ENCODE peak calls at places on chromosomes 1 and 21, in four cellular contexts. C is trophoblast cell, N is IMR-90, K is neuronal stem cell. H is an unnamed sample.

GRCh38 chr1:233294991-233295774 is at the start of gene PCNX2:
- DNase-seq in C (peak; percentile 27), N (peak; percentile 74), K (peak; percentile 33), H (peak; percentile 91)

GRCh38 chr1:196440711-196441110 is 167.5 kb downstream of the KCNT2 start:
- DNase-seq in C (no peak), N (no peak), K (no peak), H (no peak)

GRCh38 chr21:42447182-42447581 is 43.5 kb downstream of the UBASH3A start:
- DNase-seq in C (no peak), N (no peak), K (no peak), H (no peak)

GRCh38 chr1:161307230-161307768 is 2.5 kb downstream of the MPZ start:
- DNase-seq in C (no peak), N (peak; percentile 50), K (no peak), H (peak; percentile 13)

GRCh38 chr21:46544003-46544402 is 60.9 kb downstream of the S100B start:
- DNase-seq in C (no peak), N (no peak), K (no peak), H (no peak)

GRCh38 chr1:43316738-43317520 is 16.1 kb downstream of the TIE1 start:
- DNase-seq in C (no peak), N (peak; percentile 5), K (no peak), H (no peak)

GRCh38 chr1:225607355-225607754 is 45.6 kb downstream of the ENAH start:
- DNase-seq in C (no peak), N (no peak), K (no peak), H (peak; percentile 30)

GRCh38 chr1:167881786-167882185 is 32.1 kb downstream of the ADCY10 start:
- DNase-seq in C (no peak), N (peak; percentile 64), K (no peak), H (no peak)

GRCh38 chr1:86183711-86184252 is 27.2 kb upstream of the COL24A1 start:
- DNase-seq in C (no peak), N (peak; percentile 47), K (no peak), H (peak; percentile 33)

GRCh38 chr1:75811211-75811981 is 14.7 kb downstream of the MSH4 start:
- DNase-seq in C (no peak), N (peak; percentile 63), K (no peak), H (no peak)

GRCh38 chr1:177032434-177032833 is 132.1 kb downstream of the ASTN1 start:
- DNase-seq in C (no peak), N (no peak), K (no peak), H (no peak)

GRCh38 chr1:177033628-177034027 is 130.9 kb downstream of the ASTN1 start:
- DNase-seq in C (no peak), N (no peak), K (no peak), H (no peak)
- H4K8ac ChIP-seq in C (no peak overlapping the region), N (no peak overlapping the region), K (no peak overlapping the region), H (no peak overlapping the region)

GRCh38 chr1:246682231-246682895 is 41.8 kb upstream of the SCCPDH start:
- DNase-seq in C (peak; percentile 86), N (no peak), K (no peak), H (peak; percentile 41)
- H3K9ac ChIP-seq in C (no peak overlapping the region), N (no peak overlapping the region), K (no peak overlapping the region), H (no peak overlapping the region)

GRCh38 chr1:40094481-40095110 is 2.5 kb downstream of the PPT1 start:
- DNase-seq in C (no peak), N (no peak), K (no peak), H (no peak)

GRCh38 chr1:40092241-40092640 is 4.8 kb downstream of the PPT1 start:
- DNase-seq in C (peak; percentile 72), N (no peak), K (no peak), H (no peak)

GRCh38 chr1:40096977-40097782 is at the start of gene PPT1:
- DNase-seq in C (peak; percentile 64), N (peak; percentile 55), K (peak; percentile 66), H (peak; percentile 84)

GRCh38 chr1:40092811-40093617 is 4.0 kb downstream of the PPT1 start:
- DNase-seq in C (no peak), N (peak; percentile 49), K (no peak), H (no peak)

GRCh38 chr1:40096646-40096976 is 441 bp downstream of the PPT1 start:
- DNase-seq in C (no peak), N (no peak), K (no peak), H (no peak)
- H3K4ac ChIP-seq in C (peak overlapping the region; percentile 13), N (peak overlapping the region; percentile 89), K (no peak overlapping the region), H (peak overlapping the region; percentile 20)

GRCh38 chr1:235860829-235861228 is 5.9 kb downstream of the LYST start:
- DNase-seq in C (no peak), N (no peak), K (no peak), H (no peak)
- H4K8ac ChIP-seq in C (no peak overlapping the region), N (no peak overlapping the region), K (no peak overlapping the region), H (no peak overlapping the region)

DNA sequence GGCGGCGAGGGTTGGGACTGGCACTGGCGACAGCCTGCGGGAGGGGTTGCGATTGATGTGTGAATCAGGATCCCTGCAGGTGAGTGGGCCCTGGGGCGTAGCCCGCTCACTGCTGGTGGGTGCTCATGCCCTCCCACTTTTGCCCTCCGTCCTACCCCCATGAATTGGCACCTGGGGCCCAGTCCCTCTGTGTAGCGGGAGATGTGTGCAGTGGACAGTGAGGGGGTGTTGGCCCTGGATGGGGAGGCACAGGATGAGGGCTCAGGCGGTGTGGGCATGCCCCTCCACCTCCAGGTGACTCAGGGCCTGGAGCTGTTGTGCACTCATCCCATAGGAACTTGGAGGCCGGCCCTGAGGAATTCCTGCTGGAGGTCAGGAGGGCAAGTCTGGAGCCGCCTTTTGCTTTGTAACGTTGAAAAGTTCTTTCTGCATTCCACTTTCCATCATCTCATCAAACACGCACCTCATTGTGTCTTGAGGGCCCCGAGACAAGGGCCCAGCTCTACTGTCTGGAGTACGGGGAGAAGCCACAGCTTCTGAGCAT is 3.0 kb downstream of the PEAR1 start:
- DNase-seq in C (peak; percentile 87), N (peak; percentile 92), K (no peak), H (peak; percentile 93)
- H3K9ac ChIP-seq in C (no peak overlapping the region), N (peak overlapping the region; percentile 22), K (no peak overlapping the region), H (no peak overlapping the region)

DNA sequence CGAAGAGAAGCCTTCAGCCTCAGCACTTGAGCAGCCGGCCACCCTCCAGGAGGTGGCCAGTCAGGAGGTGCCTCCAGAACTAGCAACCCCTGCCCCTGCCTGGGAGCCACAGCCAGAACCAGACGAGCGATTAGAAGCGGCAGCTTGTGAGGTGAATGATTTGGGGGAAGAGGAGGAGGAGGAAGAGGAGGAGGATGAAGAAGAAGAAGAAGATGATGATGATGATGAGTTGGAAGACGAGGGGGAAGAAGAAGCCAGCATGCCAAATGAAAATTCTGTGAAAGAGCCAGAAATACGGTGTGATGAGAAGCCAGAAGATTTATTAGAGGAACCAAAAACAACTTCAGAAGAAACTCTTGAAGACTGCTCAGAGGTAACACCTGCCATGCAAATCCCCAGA is 78.4 kb downstream of the PRDM2 start:
- DNase-seq in C (no peak), N (no peak), K (no peak), H (no peak)
- H3K4ac ChIP-seq in C (no peak overlapping the region), N (no peak overlapping the region), K (no peak overlapping the region), H (no peak overlapping the region)

DNA sequence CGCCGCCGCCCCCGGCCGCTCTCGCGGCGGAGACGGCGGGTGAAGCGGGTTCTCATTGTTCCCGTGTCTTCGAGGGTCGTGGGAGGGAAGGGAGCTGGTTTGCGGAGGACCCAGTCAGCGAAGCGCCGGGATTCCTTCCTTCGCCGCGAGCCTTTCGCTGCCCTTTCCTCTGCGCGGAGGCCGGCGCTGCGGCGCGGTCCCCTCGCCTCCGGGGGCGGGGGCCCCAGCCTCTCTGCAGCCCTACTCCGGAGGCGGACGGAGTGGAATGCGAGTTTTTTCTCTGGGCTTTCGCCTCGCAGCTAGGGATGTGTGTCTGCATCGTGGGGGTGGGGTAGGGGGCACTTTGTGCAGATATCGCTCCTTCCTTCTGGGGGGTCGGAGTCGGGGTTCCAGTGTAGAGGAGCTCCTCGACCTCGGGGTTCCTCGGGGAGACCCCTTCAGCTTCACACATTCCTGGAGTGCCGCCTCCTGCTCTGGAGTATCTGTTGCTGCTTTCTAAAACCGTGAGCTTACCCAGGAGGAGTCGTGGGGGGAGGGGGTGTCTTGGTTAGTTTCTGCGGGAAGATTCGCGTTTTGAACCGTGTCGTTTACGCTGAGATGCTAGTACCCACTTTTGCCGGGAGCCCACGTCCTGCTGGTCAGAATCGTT is 559 bp downstream of the RNF2 start:
- DNase-seq in C (peak; percentile 19), N (peak; percentile 31), K (peak; percentile 44), H (peak; percentile 80)
- H4K8ac ChIP-seq in C (peak overlapping the region; percentile 92), N (peak overlapping the region; percentile 65), K (no peak overlapping the region), H (peak overlapping the region; percentile 98)

GRCh38 chr1:198893141-198893540 is 254.3 kb downstream of the PTPRC start:
- DNase-seq in C (no peak), N (no peak), K (no peak), H (no peak)
- H3K9ac ChIP-seq in C (no peak overlapping the region), N (no peak overlapping the region), K (no peak overlapping the region), H (no peak overlapping the region)

GRCh38 chr1:151059342-151060240 is at the start of gene CDC42SE1:
- DNase-seq in C (peak; percentile 80), N (peak; percentile 80), K (peak; percentile 79), H (peak; percentile 94)
- H3K4ac ChIP-seq in C (peak within 1 kb of the TSS; percentile 99), N (peak within 1 kb of the TSS; percentile 97), K (peak within 1 kb of the TSS; percentile 44), H (peak within 1 kb of the TSS; percentile 95)